ENCODE peak calls at places on chromosomes 3 and 15, in four cellular contexts. Q, N, H and E are unnamed samples.

GRCh38 chr15:64461577-64462162 is 1.3 kb downstream of the ZNF609 start:
- DNase-seq in Q (no peak), H (peak), N (peak), E (no peak)

GRCh38 chr15:48796930-48797329 is 13.9 kb downstream of the CEP152 start:
- DNase-seq in H (no peak), Q (peak), N (no peak), E (no peak)

GRCh38 chr3:43345877-43346276 is 59.5 kb downstream of the SNRK start:
- DNase-seq in Q (no peak), H (no peak), N (peak), E (no peak)

GRCh38 chr3:98613616-98614015 is 20.2 kb upstream of the CPOX start:
- DNase-seq in Q (no peak), N (peak), H (no peak), E (no peak)

GRCh38 chr15:91549581-91549980 is 303.9 kb upstream of the SLCO3A1 start:
- DNase-seq in H (no peak), Q (no peak), N (no peak), E (no peak)

GRCh38 chr15:94164202-94164807 is 67.1 kb upstream of the MCTP2 start:
- DNase-seq in Q (no peak), N (peak), H (peak), E (no peak)

GRCh38 chr3:33211444-33211843 is 7.2 kb downstream of the SUSD5 start:
- DNase-seq in N (peak), H (no peak), Q (peak), E (peak)

GRCh38 chr15:69513986-69514385 is 61.4 kb downstream of the RPLP1 start:
- DNase-seq in H (no peak), Q (no peak), N (no peak), E (no peak)

GRCh38 chr3:84666468-84666867 is 292.3 kb upstream of the CADM2 start:
- DNase-seq in Q (no peak), N (no peak), H (no peak), E (no peak)

GRCh38 chr3:25586167-25586505 is 78.6 kb downstream of the TOP2B start:
- DNase-seq in Q (no peak), N (no peak), H (no peak), E (no peak)

GRCh38 chr3:149534671-149535394 is 60.3 kb downstream of the TM4SF4 start:
- DNase-seq in N (peak), H (peak), Q (no peak), E (no peak)

GRCh38 chr15:69735126-69735525 is 282.5 kb downstream of the RPLP1 start:
- DNase-seq in N (peak), H (peak), Q (no peak), E (peak)

GRCh38 chr3:191492601-191493000 is 31.6 kb downstream of the PYDC2 start:
- DNase-seq in H (no peak), N (no peak), Q (no peak), E (no peak)

GRCh38 chr3:78736863-78737262 is 1030.9 kb downstream of the ROBO1 start:
- DNase-seq in Q (no peak), N (peak), H (no peak), E (no peak)

GRCh38 chr3:42376397-42376798 is 34.0 kb downstream of the LYZL4 start:
- DNase-seq in Q (peak), H (peak), N (peak), E (peak)

GRCh38 chr15:31483053-31483923 is 156.7 kb downstream of the KLF13 start:
- DNase-seq in N (peak), H (no peak), Q (no peak), E (no peak)

GRCh38 chr3:128426128-128426921 is 40.4 kb downstream of the DNAJB8 start:
- DNase-seq in N (peak), Q (no peak), H (peak), E (no peak)

GRCh38 chr3:130779031-130779430 is 32.4 kb upstream of the PIK3R4 start:
- DNase-seq in N (no peak), Q (no peak), H (no peak), E (no peak)

GRCh38 chr3:57627976-57628375 is 30.8 kb upstream of the ARF4 start:
- DNase-seq in H (no peak), Q (no peak), N (no peak), E (peak)

GRCh38 chr3:134656211-134656800 is 5.5 kb upstream of the KY start:
- DNase-seq in N (no peak), Q (no peak), H (no peak), E (no peak)

GRCh38 chr3:153889905-153890334 is 231.3 kb upstream of the ARHGEF26 start:
- DNase-seq in Q (no peak), H (no peak), N (no peak), E (no peak)

GRCh38 chr3:13115991-13116390 is 42.8 kb upstream of the IQSEC1 start:
- DNase-seq in N (no peak), Q (no peak), H (no peak), E (no peak)

GRCh38 chr3:38644016-38644661 is 5.3 kb downstream of the SCN5A start:
- DNase-seq in N (no peak), H (no peak), Q (no peak), E (no peak)

GRCh38 chr15:64622410-64623260 is 152.8 kb downstream of the RBPMS2 start:
- DNase-seq in Q (no peak), N (no peak), H (no peak), E (no peak)

GRCh38 chr15:40249477-40250303 is 10.8 kb downstream of the PAK6 start:
- DNase-seq in H (no peak), Q (no peak), N (peak), E (no peak)

GRCh38 chr3:56764904-56765445 is 36.8 kb downstream of the ARHGEF3 start:
- DNase-seq in H (no peak), N (peak), Q (no peak), E (no peak)

GRCh38 chr3:33433843-33434242 is 6.4 kb downstream of the UBP1 start:
- DNase-seq in Q (no peak), H (no peak), N (no peak), E (no peak)

DNA sequence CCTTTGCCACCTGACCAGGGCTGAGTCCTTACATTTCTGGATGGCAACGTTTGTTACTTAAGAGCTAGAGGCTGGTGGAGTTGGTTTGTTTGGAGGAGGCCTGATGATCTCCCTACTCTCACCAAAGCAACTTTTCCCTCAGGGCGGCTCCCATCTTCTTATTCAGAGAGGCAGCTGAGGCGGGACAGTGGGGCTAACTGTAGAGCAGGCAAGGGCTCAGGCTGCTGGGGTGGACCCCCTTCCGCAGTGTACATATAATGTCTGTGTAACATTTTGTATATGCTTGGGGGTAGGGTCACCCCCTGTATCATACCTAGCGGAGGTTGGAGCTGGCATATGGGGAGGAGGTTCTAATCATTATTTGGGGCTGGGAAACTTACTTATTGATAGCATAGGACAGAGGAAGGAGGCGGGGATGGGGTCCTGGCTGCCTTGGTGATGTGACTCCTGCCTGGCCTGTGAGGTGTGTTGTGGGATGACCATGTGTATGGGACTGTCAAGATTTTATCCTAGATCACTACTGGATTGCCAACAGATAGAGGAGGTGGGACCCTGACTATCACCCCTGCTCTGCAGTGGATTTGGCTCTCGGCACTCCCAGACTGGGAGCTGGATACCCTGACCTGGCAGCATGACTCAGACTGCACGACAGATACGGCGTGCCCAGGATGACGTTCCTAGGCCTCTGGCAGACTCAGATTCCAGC is 52.5 kb upstream of the UBE2Q2 start:
- DNase-seq in Q (no peak), H (no peak), N (no peak), E (no peak)
- H3K4me3 ChIP-seq in Q (no peak), H (no peak), N (no peak), E (no peak)

GRCh38 chr3:46422617-46423016 is 15.6 kb downstream of the CCRL2 start:
- DNase-seq in N (no peak), Q (no peak), H (no peak), E (no peak)
- TF ChIP-seq CTCF in N (no peak), Q (no peak), H (no peak), E (no peak)

GRCh38 chr3:49813497-49814174 is at the start of gene UBA7:
- DNase-seq in N (peak), H (peak), Q (no peak), E (no peak)
- H3K4me3 ChIP-seq in N (peak), H (no peak), Q (peak), E (no peak)

GRCh38 chr3:120559228-120560061 is 36.7 kb upstream of the NDUFB4 start:
- DNase-seq in Q (peak), H (no peak), N (peak), E (no peak)
- TF ChIP-seq CTCF in Q (no peak), H (no peak), N (no peak), E (no peak)